ENCODE peak calls at places on chromosome 2, in five cellular contexts. I is OCI-LY7, S is PC-3, N is mammary epithelial cell, F is HCT116. V is an unnamed sample.

GRCh38 chr2:44550571-44550970 is 188.8 kb downstream of the CAMKMT start:
- DNase-seq in I (no peak), S (peak; percentile 51), N (peak; percentile 27), F (no peak), V (no peak)

GRCh38 chr2:26013668-26014067 is 20.2 kb upstream of the RAB10 start:
- DNase-seq in I (no peak), S (peak; percentile 69), N (no peak), F (no peak), V (no peak)

GRCh38 chr2:235939471-235939870 is 228.7 kb downstream of the GBX2 start:
- DNase-seq in I (no peak), S (no peak), N (no peak), F (no peak), V (peak; percentile 55)

GRCh38 chr2:16107246-16107645 is 166.9 kb downstream of the MYCN start:
- DNase-seq in I (no peak), S (no peak), N (no peak), F (no peak), V (no peak)

GRCh38 chr2:178211943-178212342 is 17.6 kb downstream of the OSBPL6 start:
- DNase-seq in I (no peak), S (no peak), N (no peak), F (no peak), V (no peak)

GRCh38 chr2:202251494-202251893 is 13.1 kb upstream of the SUMO1 start:
- DNase-seq in I (no peak), S (no peak), N (no peak), F (no peak), V (peak; percentile 31)

GRCh38 chr2:189836644-189837043 is 52.4 kb downstream of the PMS1 start:
- DNase-seq in I (no peak), S (peak; percentile 80), N (no peak), F (no peak), V (peak; percentile 91)

GRCh38 chr2:9124231-9124651 is 82.4 kb upstream of the ASAP2 start:
- DNase-seq in I (no peak), S (no peak), N (no peak), F (no peak), V (no peak)

GRCh38 chr2:134021830-134022524 is 231.9 kb upstream of the MGAT5 start:
- DNase-seq in I (peak; percentile 39), S (no peak), N (no peak), F (no peak), V (no peak)
- H2AFZ ChIP-seq in I (no peak overlapping the region), S (no peak overlapping the region), N (no peak overlapping the region), F (no peak overlapping the region), V (peak overlapping the region; percentile 68)

DNA sequence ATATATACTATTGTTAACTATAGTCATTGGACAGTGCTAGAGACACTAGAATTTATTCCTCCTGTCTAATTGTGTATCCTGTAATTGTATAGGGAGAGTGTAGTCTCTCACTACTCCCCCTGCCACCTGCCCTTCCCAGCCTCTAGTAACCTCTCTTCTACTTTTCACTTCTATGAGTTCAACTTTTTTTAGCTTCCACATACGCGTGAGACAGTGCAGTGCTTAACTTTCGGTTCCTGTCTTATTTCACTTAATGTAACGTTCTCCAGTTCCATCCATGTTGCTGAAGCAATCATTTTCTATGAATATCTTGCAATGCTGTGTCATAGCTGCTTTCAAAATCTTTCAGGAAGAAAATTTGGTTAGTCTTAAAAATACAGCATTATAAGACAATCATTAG is 22.8 kb upstream of the RUFY4 start:
- DNase-seq in I (peak; percentile 27), S (no peak), N (no peak), F (no peak), V (no peak)
- H2AFZ ChIP-seq in I (no peak overlapping the region), S (no peak overlapping the region), N (no peak overlapping the region), F (no peak overlapping the region), V (no peak overlapping the region)

DNA sequence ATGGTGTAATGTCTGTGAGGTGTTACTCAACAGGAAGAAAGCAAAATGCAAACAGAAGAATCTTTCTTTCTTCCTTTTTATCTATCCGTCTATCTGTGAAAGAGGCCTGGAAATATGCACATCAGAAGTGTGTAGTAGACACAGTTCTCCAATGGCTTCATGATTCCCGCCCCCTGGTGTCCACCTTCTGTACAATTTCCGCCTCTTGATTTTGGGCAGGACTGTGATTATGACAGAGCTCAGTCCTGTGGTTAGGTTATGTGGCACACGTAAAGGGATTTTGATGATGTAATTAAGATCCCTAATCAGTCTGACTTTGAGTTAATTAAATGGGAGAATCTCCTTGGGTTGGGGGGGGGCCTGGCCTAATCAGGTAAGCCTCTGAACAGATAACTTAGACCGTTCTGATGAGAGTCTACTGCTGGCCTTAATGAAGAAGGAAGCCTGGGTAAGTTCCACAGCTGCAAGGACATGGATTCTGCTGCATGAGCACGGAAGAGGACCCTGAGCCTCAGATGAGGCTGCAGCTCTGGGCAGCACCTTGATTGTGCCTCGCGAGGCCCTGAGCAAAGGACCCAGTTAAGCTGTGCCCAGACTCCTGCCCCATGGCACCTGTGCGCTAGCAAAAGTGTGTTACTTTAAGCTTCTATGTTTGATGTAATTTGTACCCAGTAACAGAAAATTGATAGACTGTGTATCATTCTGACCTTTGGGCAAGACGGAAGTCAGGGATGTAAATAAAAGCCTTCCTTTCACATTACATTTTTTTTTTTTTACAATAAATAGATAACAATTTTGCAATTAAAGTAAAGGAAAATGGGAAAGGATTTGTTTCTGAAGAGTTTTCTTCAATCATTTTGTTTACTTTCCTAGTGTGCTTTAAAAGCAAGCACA is 11.3 kb upstream of the KCNF1 start:
- DNase-seq in I (peak; percentile 34), S (peak; percentile 74), N (peak; percentile 69), F (peak; percentile 68), V (peak; percentile 10)
- H2AFZ ChIP-seq in I (no peak overlapping the region), S (peak overlapping the region; percentile 18), N (no peak overlapping the region), F (peak overlapping the region; percentile 94), V (no peak overlapping the region)

GRCh38 chr2:177149155-177149503 is 63.5 kb upstream of the HNRNPA3 start:
- DNase-seq in I (no peak), S (no peak), N (no peak), F (no peak), V (no peak)
- H2AFZ ChIP-seq in I (peak overlapping the region; percentile 77), S (peak overlapping the region; percentile 81), N (peak overlapping the region; percentile 90), F (peak overlapping the region; percentile 76), V (no peak overlapping the region)

GRCh38 chr2:46720592-46721185 is 194.9 kb downstream of the MCFD2 start:
- DNase-seq in I (no peak), S (no peak), N (peak; percentile 18), F (no peak), V (peak; percentile 39)

GRCh38 chr2:46723346-46723745 is 192.3 kb downstream of the MCFD2 start:
- DNase-seq in I (no peak), S (no peak), N (no peak), F (no peak), V (no peak)

GRCh38 chr2:46724107-46724506 is 191.5 kb downstream of the MCFD2 start:
- DNase-seq in I (no peak), S (no peak), N (no peak), F (no peak), V (no peak)

GRCh38 chr2:46719499-46719898 is 196.1 kb downstream of the MCFD2 start:
- DNase-seq in I (no peak), S (peak; percentile 31), N (peak; percentile 20), F (no peak), V (peak; percentile 91)

GRCh38 chr2:46722142-46722541 is 193.5 kb downstream of the MCFD2 start:
- DNase-seq in I (no peak), S (no peak), N (no peak), F (no peak), V (no peak)
- H2AFZ ChIP-seq in I (no peak overlapping the region), S (no peak overlapping the region), N (no peak overlapping the region), F (no peak overlapping the region), V (no peak overlapping the region)

GRCh38 chr2:96407041-96407918 is 71.7 kb downstream of the NCAPH start:
- DNase-seq in I (peak; percentile 72), S (peak; percentile 81), N (peak; percentile 56), F (peak; percentile 72), V (peak; percentile 79)
- H2AFZ ChIP-seq in I (peak overlapping the region; percentile 36), S (peak overlapping the region; percentile 8), N (peak overlapping the region; percentile 56), F (peak overlapping the region; percentile 74), V (peak overlapping the region; percentile 76)

DNA sequence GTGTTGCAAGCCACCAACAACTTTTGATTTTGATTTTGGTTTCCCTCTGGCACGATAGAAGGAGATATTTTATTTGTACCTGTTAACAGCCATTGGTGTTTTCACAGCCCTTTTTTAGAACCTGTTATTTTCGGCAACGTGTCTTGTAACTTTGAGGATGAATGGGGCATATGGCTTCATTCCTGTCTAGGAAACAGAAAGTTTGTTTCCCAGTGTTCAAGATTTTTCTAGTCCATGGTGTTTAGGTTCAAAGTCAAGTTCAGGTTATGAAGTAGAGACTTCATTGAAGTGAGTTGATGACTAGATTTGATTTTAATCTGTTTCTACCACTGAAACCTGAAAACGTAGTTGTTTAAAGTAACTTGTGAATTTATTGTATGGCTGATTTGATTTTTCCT is 343 bp downstream of the RASGRP3 start:
- DNase-seq in I (no peak), S (no peak), N (no peak), F (no peak), V (no peak)
- H2AFZ ChIP-seq in I (peak overlapping the region; percentile 96), S (peak overlapping the region; percentile 97), N (peak overlapping the region; percentile 94), F (peak overlapping the region; percentile 99), V (peak overlapping the region; percentile 84)

DNA sequence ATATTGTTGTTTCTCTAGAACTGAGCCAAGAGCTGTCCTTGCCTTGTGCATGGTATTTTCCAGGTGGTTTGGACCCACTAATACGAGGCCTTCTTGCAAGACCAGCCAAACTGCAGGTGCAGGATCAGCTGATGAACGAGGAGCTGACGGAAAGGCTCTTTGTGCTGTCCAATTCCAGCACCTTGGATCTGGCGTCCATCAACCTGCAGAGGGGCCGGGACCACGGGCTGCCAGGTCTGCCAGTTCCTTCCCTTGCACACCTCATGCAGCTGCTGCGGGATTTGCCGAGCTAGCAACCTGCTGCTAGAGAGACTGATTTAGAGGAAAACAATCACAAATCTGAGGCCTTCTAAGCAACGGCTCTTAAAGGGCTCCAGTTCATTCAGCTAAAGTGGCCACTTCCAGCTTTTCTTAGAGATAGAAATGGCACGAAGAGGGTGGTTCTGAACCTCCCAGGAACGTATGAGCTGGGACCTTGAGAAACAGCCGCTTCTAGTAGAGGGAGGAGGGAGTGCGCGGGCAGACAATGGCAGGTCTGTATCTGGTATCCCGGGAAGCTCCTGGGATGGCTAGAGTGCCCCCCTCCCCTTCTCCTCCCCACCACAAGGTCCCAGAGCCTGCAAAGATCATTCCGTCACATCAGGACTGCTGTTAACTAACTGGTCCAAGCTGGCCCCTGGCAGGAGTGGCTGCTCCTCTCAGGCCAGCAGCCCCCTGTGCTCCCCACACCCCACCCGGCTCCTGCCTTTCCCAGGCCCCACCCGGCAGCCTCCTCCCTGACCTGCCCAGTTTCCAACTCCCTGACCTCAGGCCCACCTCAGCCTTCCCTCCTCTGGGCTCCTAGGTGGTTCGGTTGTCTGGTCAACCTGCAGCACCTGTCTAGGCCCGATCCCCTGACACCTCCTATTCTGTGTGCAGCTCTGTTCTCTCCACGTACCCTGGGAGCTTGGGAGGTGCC is 74.8 kb downstream of the TPO start:
- DNase-seq in I (no peak), S (no peak), N (no peak), F (no peak), V (no peak)
- H2AFZ ChIP-seq in I (no peak overlapping the region), S (no peak overlapping the region), N (peak overlapping the region; percentile 22), F (no peak overlapping the region), V (no peak overlapping the region)